ENCODE peak calls at places on chromosome 12, in five cellular contexts. T is bronchial epithelial cell, L is sigmoid colon, P is ovary, U is AG04450. A is an unnamed sample. For H3K27me3, the result is how much of the 10 kb centered on the place peaks cover.

GRCh38 chr12:57066245-57066644 is 12.3 kb downstream of the NEMP1 start:
- DNase-seq in T (no peak), L (no peak), P (no peak), U (no peak), A (no peak)

GRCh38 chr12:7042847-7043246 is 17.7 kb upstream of the C1S start:
- DNase-seq in L (no peak), T (peak), P (no peak), U (no peak), A (no peak)

GRCh38 chr12:96236221-96236822 is 42.1 kb downstream of the ELK3 start:
- DNase-seq in L (peak), T (no peak), U (no peak), P (no peak), A (no peak)

GRCh38 chr12:131287938-131288797 is 334.5 kb downstream of the ADGRD1 start:
- DNase-seq in U (no peak), T (no peak), P (no peak), L (peak), A (no peak)

GRCh38 chr12:28164644-28165313 is 25.5 kb upstream of the CCDC91 start:
- DNase-seq in L (no peak), U (no peak), P (no peak), T (peak), A (no peak)

GRCh38 chr12:76020281-76020680 is 11.3 kb downstream of the PHLDA1 start:
- DNase-seq in T (peak), P (peak), L (no peak), U (no peak), A (no peak)

GRCh38 chr12:32486158-32486557 is 86.8 kb downstream of the FGD4 start:
- DNase-seq in P (no peak), L (no peak), U (no peak), T (peak), A (no peak)

GRCh38 chr12:47014474-47014873 is 64.9 kb upstream of the PCED1B start:
- DNase-seq in L (no peak), P (no peak), T (peak), U (peak), A (peak)

GRCh38 chr12:111089616-111090015 is 169.2 kb upstream of the MYL2 start:
- DNase-seq in P (no peak), U (no peak), L (no peak), T (no peak), A (no peak)

GRCh38 chr12:132731574-132731973 is 20.9 kb downstream of the PGAM5 start:
- DNase-seq in T (no peak), U (no peak), L (no peak), P (no peak), A (no peak)

GRCh38 chr12:85076688-85077430 is 40.7 kb downstream of the LRRIQ1 start:
- DNase-seq in L (no peak), P (no peak), T (peak), U (peak), A (peak)

GRCh38 chr12:117101953-117102833 is 3.0 kb upstream of the TESC start:
- DNase-seq in U (no peak), P (no peak), L (no peak), T (no peak), A (no peak)

GRCh38 chr12:133264173-133264572 is 28.5 kb upstream of the ANHX start:
- DNase-seq in U (no peak), P (no peak), T (no peak), L (no peak), A (no peak)

GRCh38 chr12:117513353-117513752 is 151.9 kb upstream of the NOS1 start:
- DNase-seq in U (no peak), T (no peak), P (no peak), L (no peak), A (no peak)

GRCh38 chr12:120956579-120957360 is 21.6 kb upstream of the HNF1A start:
- DNase-seq in P (no peak), L (no peak), U (no peak), T (no peak), A (no peak)

GRCh38 chr12:96063046-96063445 is 27.7 kb upstream of the LTA4H start:
- DNase-seq in P (no peak), U (no peak), L (no peak), T (peak), A (no peak)

GRCh38 chr12:121087467-121088207 is 45.0 kb upstream of the P2RX7 start:
- DNase-seq in U (no peak), P (no peak), T (no peak), L (no peak), A (no peak)

GRCh38 chr12:1473418-1473817 is 121.0 kb downstream of the FBXL14 start:
- DNase-seq in L (no peak), U (no peak), P (no peak), T (peak), A (no peak)

GRCh38 chr12:119328111-119328510 is 6.4 kb upstream of the CCDC60 start:
- DNase-seq in P (no peak), L (peak), U (no peak), T (peak), A (no peak)

GRCh38 chr12:129325566-129325965 is 472.3 kb downstream of the GLT1D1 start:
- DNase-seq in T (peak), P (no peak), U (no peak), L (no peak), A (no peak)

GRCh38 chr12:67039995-67040860 is 228.9 kb upstream of the CAND1 start:
- DNase-seq in T (no peak), L (no peak), P (no peak), U (no peak), A (no peak)

GRCh38 chr12:126895946-126896520 is 1370.9 kb upstream of the TMEM132C start:
- DNase-seq in T (peak), U (no peak), P (no peak), L (no peak), A (no peak)

GRCh38 chr12:15979096-15980091 is 68.3 kb downstream of the DERA start:
- DNase-seq in U (peak), P (no peak), T (peak), L (no peak), A (peak)

GRCh38 chr12:111454716-111455447 is 49.2 kb downstream of the SH2B3 start:
- DNase-seq in T (no peak), P (no peak), L (peak), U (no peak), A (no peak)

GRCh38 chr12:88375960-88376305 is 204.3 kb downstream of the KITLG start:
- DNase-seq in P (no peak), U (no peak), T (peak), L (no peak), A (no peak)

GRCh38 chr12:88572785-88573565 is 7.3 kb downstream of the KITLG start:
- DNase-seq in U (no peak), T (no peak), L (no peak), P (no peak), A (no peak)

GRCh38 chr12:112768278-112768677 is 23.3 kb upstream of the RPH3A start:
- DNase-seq in L (no peak), U (no peak), T (no peak), P (no peak), A (no peak)

GRCh38 chr12:55997535-55997859 is 421 bp downstream of the SUOX start:
- DNase-seq in U (no peak), P (no peak), L (peak), T (no peak), A (no peak)

GRCh38 chr12:93624595-93625294 is 52.3 kb downstream of the SOCS2 start:
- DNase-seq in T (peak), L (no peak), P (no peak), U (peak), A (peak)

DNA sequence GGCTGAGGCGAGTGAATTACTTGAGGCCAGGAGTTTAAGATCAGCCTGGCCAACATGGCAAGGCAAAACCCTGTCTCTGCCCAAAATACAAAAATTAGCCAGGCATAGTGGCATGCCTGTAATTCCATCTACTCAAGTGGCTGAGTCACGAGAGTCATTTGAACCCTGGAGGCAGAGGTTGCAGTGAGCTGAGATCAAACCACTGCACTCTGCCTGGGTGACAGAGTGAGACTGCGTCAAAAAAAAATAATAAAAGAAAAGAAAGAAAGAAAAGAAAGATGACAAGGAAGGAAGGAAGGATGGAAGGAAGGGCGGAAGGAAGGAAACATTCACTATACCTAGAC is 159.6 kb upstream of the CNOT2 start:
- DNase-seq in T (no peak), P (no peak), L (no peak), U (no peak), A (no peak)
- TF ChIP-seq CTCF in T (no peak), P (no peak), L (no peak), U (no peak), A (no peak)

DNA sequence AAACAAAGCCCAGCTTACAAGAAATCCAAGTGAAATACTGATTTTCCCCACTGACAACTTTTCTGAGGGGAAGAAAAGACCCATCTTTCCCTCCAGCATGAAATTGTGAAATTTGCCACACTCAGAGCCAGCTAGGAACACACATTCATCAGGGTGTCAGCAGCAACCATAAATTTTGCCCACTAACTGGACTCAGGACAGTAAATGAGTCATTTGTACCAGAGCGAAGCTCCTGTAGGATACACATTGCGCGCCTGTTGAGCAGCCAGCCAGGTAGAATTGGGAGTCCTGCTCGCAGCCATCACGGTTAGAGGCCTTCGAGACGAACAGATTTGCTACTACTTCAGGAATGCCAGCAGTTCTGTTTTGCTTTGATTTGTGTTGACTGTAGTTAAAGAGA is 117.7 kb downstream of the KICS2 start:
- DNase-seq in L (peak), T (peak), P (no peak), U (no peak), A (no peak)
- H3K4me3 ChIP-seq in L (no peak), T (no peak), P (no peak), U (no peak), A (no peak)

GRCh38 chr12:48017921-48018617 is 13.8 kb upstream of the COL2A1 start:
- DNase-seq in U (no peak), P (no peak), T (no peak), L (no peak), A (no peak)

GRCh38 chr12:48017496-48017895 is 13.2 kb upstream of the COL2A1 start:
- DNase-seq in P (no peak), T (no peak), L (no peak), U (no peak), A (no peak)

GRCh38 chr12:48015129-48015528 is 10.9 kb upstream of the COL2A1 start:
- DNase-seq in P (no peak), T (no peak), U (no peak), L (no peak), A (no peak)

GRCh38 chr12:48015954-48016353 is 11.7 kb upstream of the COL2A1 start:
- DNase-seq in L (no peak), U (no peak), P (no peak), T (no peak), A (no peak)

GRCh38 chr12:48016373-48017020 is 12.2 kb upstream of the COL2A1 start:
- DNase-seq in T (no peak), L (no peak), P (no peak), U (no peak), A (no peak)
- H3K27me3 ChIP-seq in T (under half), L (under half), P (under half), U (under half), A (under half)

GRCh38 chr12:123010681-123011080 is 30.2 kb downstream of the ARL6IP4 start:
- DNase-seq in L (no peak), T (no peak), P (no peak), U (no peak), A (no peak)
- TF ChIP-seq CTCF in L (no peak), T (no peak), P (no peak), U (no peak), A (no peak)

DNA sequence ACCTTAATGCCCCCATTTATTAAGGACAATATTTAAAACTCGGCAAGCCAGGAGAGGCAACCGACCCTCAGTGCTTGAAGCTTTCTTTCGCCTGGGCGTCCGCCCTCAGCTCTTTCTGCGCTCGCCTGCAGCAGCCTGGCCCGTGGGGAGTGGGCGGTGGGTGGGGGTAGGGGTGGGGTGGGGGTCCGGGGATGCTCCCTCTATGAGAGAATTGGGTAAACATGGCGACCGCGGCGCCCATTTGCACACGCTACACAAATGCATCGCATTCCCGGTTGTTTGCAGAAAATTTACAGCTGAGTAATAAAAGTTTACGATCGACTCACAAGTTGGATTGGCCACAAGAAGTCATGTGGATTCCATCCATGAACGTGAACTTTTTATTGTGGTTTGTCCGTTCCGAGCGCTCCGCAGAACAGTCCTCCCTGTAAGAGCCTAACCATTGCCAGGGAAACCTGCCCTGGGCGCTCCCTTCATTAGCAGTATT is 7.7 kb downstream of the HOXC8 start:
- DNase-seq in U (no peak), T (no peak), P (peak), L (no peak), A (peak)
- H3K4me3 ChIP-seq in U (no peak), T (no peak), P (peak), L (no peak), A (peak)

DNA sequence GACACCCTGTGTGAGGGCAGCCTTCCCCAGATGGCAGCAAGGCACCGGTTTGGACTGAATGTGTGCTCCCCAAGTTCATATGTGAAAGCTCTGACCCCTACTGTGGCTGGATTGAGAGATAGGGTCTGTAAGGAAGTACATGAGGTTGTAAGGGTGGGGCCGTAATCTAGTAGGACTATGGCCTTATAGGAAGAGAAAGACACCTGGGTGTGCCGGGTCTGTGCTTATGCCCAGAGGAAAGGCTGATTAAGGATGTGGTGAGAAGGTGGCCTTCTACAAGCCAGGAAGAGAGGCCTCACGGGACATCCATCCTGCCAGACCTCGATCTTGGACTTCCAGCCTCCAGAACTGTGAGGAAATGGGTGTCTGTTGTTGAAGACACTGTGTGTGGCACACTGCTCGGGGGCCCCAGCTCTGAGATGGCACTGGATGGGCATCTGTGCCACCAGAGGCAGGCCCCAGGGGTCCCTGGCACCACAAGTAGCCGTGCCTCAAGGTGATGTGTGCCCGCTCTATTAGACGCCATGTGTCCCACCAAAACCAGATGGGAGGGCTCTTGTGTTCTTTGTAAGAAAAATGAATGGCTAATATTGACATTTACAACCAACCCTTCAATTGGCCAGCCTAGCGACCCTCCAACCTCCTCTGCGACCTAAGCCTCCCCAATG is 22.0 kb downstream of the FGF6 start:
- DNase-seq in T (no peak), U (no peak), P (no peak), L (no peak), A (no peak)
- H3K27me3 ChIP-seq in T (under half), U (under half), P (under half), L (under half), A (under half)